ENCODE peak calls at places on chromosomes 4 and X, in five cellular contexts. I, O, R, E and A are unnamed samples.

GRCh38 chr4:15438939-15439524 is 11.2 kb downstream of the C1QTNF7 start:
- DNase-seq in I (no peak), O (no peak), R (no peak), E (no peak), A (no peak)

GRCh38 chr4:99024481-99025275 is 29.2 kb downstream of the METAP1 start:
- DNase-seq in I (no peak), O (no peak), R (no peak), E (no peak), A (no peak)

GRCh38 chr4:155854597-155855226 is 11.4 kb downstream of the ASIC5 start:
- DNase-seq in I (no peak), O (no peak), R (no peak), E (no peak), A (no peak)

GRCh38 chr4:133081246-133081645 is 67.8 kb upstream of the PCDH10 start:
- DNase-seq in I (peak; percentile 2), O (no peak), R (no peak), E (no peak), A (no peak)

GRCh38 chrX:110081320-110081719 is 78.4 kb downstream of the TMEM164 start:
- DNase-seq in I (no peak), O (no peak), R (no peak), E (no peak), A (no peak)

GRCh38 chr4:139603576-139604387 is 47.8 kb upstream of the SETD7 start:
- DNase-seq in I (peak; percentile 65), O (no peak), R (no peak), E (no peak), A (peak; percentile 43)

GRCh38 chr4:9942921-9943600 is 78.2 kb downstream of the SLC2A9 start:
- DNase-seq in I (no peak), O (no peak), R (no peak), E (no peak), A (no peak)

GRCh38 chr4:73222466-73223257 is 35.9 kb downstream of the ANKRD17 start:
- DNase-seq in I (peak; percentile 94), O (peak; percentile 23), R (peak; percentile 58), E (peak; percentile 32), A (peak; percentile 85)

GRCh38 chrX:13499736-13500135 is 69.7 kb upstream of the EGFL6 start:
- DNase-seq in I (no peak), O (no peak), R (no peak), E (no peak), A (peak; percentile 43)

GRCh38 chrX:154484255-154485149 is 1.9 kb downstream of the UBL4A start:
- DNase-seq in I (no peak), O (no peak), R (no peak), E (no peak), A (no peak)